ENCODE peak calls at places on chromosomes 4 and X, in five cellular contexts. B, C, T, U and E are unnamed samples.

GRCh38 chr4:139809207-139810157 is 143.9 kb downstream of the MGST2 start:
- DNase-seq in B (no peak), C (no peak), T (no peak), U (no peak), E (no peak)

GRCh38 chr4:12595986-12596385 is 888.2 kb downstream of the RAB28 start:
- DNase-seq in B (no peak), C (no peak), T (no peak), U (no peak), E (no peak)

GRCh38 chr4:10020871-10021676 is at the start of gene SLC2A9:
- DNase-seq in B (no peak), C (no peak), T (peak; percentile 32), U (no peak), E (no peak)

GRCh38 chr4:17163156-17163555 is 264.7 kb upstream of the LDB2 start:
- DNase-seq in B (no peak), C (no peak), T (no peak), U (no peak), E (no peak)

GRCh38 chr4:15332377-15332776 is 95.5 kb upstream of the C1QTNF7 start:
- DNase-seq in B (no peak), C (no peak), T (no peak), U (no peak), E (no peak)

GRCh38 chrX:106783716-106784115 is 18.8 kb upstream of the TBC1D8B start:
- DNase-seq in B (no peak), C (no peak), T (no peak), U (no peak), E (no peak)

GRCh38 chrX:40938418-40938817 is 146.8 kb upstream of the USP9X start:
- DNase-seq in B (no peak), C (no peak), T (no peak), U (no peak), E (no peak)

GRCh38 chr4:165715989-165716388 is 157.0 kb upstream of the TLL1 start:
- DNase-seq in B (no peak), C (no peak), T (no peak), U (no peak), E (no peak)

GRCh38 chr4:81743731-81744465 is 272.2 kb upstream of the RASGEF1B start:
- DNase-seq in B (no peak), C (no peak), T (no peak), U (no peak), E (no peak)

GRCh38 chr4:66059131-66059530 is 388.8 kb upstream of the EPHA5 start:
- DNase-seq in B (no peak), C (no peak), T (no peak), U (no peak), E (no peak)

GRCh38 chr4:107743532-107743931 is 23.5 kb upstream of the PAPSS1 start:
- DNase-seq in B (no peak), C (no peak), T (no peak), U (no peak), E (no peak)

GRCh38 chrX:40062525-40063193 is 35.1 kb downstream of the BCOR start:
- DNase-seq in B (no peak), C (no peak), T (no peak), U (no peak), E (no peak)

GRCh38 chrX:31038585-31039326 is 33.1 kb downstream of the FTHL17 start:
- DNase-seq in B (peak; percentile 17), C (no peak), T (peak; percentile 45), U (peak; percentile 11), E (no peak)

GRCh38 chr4:4401049-4401448 is 14.1 kb downstream of the NSG1 start:
- DNase-seq in B (no peak), C (no peak), T (no peak), U (no peak), E (no peak)

GRCh38 chr4:118373614-118374255 is 20.9 kb upstream of the PRSS12 start:
- DNase-seq in B (no peak), C (peak; percentile 81), T (no peak), U (no peak), E (peak; percentile 76)

GRCh38 chrX:16113978-16114554 is 9.3 kb upstream of the GRPR start:
- DNase-seq in B (no peak), C (no peak), T (no peak), U (no peak), E (no peak)

GRCh38 chr4:71186566-71187398 is 152.0 kb upstream of the SLC4A4 start:
- DNase-seq in B (peak; percentile 51), C (no peak), T (no peak), U (no peak), E (no peak)

GRCh38 chrX:104098151-104098808 is 14.0 kb upstream of the ZCCHC18 start:
- DNase-seq in B (peak; percentile 42), C (peak; percentile 21), T (peak; percentile 20), U (peak; percentile 68), E (no peak)

GRCh38 chr4:93710847-93711430 is 117.6 kb upstream of the ATOH1 start:
- DNase-seq in B (no peak), C (no peak), T (no peak), U (no peak), E (no peak)

GRCh38 chr4:183996868-183997267 is 91.8 kb downstream of the STOX2 start:
- DNase-seq in B (no peak), C (peak; percentile 42), T (no peak), U (no peak), E (no peak)

GRCh38 chr4:180058731-180059215 is 2184.4 kb upstream of the TENM3 start:
- DNase-seq in B (peak; percentile 61), C (no peak), T (no peak), U (no peak), E (no peak)

GRCh38 chr4:93132631-93133030 is 695.9 kb upstream of the ATOH1 start:
- DNase-seq in B (no peak), C (no peak), T (no peak), U (no peak), E (no peak)

GRCh38 chr4:30768278-30768677 is 48.1 kb downstream of the PCDH7 start:
- DNase-seq in B (no peak), C (no peak), T (no peak), U (no peak), E (no peak)

GRCh38 chr4:121096629-121097028 is 24.3 kb upstream of the NDNF start:
- DNase-seq in B (peak; percentile 9), C (peak; percentile 7), T (no peak), U (peak; percentile 26), E (peak; percentile 9)

GRCh38 chr4:648579-649292 is 23.4 kb downstream of the PDE6B start:
- DNase-seq in B (peak; percentile 33), C (no peak), T (no peak), U (no peak), E (no peak)

GRCh38 chr4:39568805-39569204 is 41.6 kb upstream of the UGDH start:
- DNase-seq in B (no peak), C (no peak), T (no peak), U (no peak), E (no peak)

GRCh38 chr4:138835833-138836521 is 179.6 kb upstream of the NOCT start:
- DNase-seq in B (no peak), C (no peak), T (no peak), U (peak; percentile 34), E (no peak)

GRCh38 chrX:139204903-139205667 is 325.5 kb upstream of the F9 start:
- DNase-seq in B (no peak), C (no peak), T (no peak), U (no peak), E (no peak)

GRCh38 chr4:153465922-153466636 is at the start of gene TMEM131L:
- DNase-seq in B (peak; percentile 75), C (no peak), T (peak; percentile 60), U (no peak), E (no peak)

GRCh38 chr4:106868381-106869035 is 167.6 kb downstream of the DKK2 start:
- DNase-seq in B (no peak), C (peak; percentile 16), T (no peak), U (peak; percentile 43), E (no peak)

GRCh38 chrX:79138658-79139241 is 5.7 kb upstream of the GPR174 start:
- DNase-seq in B (no peak), C (no peak), T (no peak), U (no peak), E (no peak)

GRCh38 chrX:102934624-102935023 is 2.4 kb upstream of the RAB40AL start:
- DNase-seq in B (peak; percentile 21), C (no peak), T (peak; percentile 10), U (no peak), E (no peak)

GRCh38 chr4:121726642-121727268 is 30.0 kb upstream of the ANXA5 start:
- DNase-seq in B (peak; percentile 44), C (no peak), T (peak; percentile 28), U (peak; percentile 66), E (no peak)

GRCh38 chrX:43939187-43939926 is 33.8 kb downstream of the NDP start:
- DNase-seq in B (no peak), C (no peak), T (no peak), U (no peak), E (no peak)

GRCh38 chr4:54550415-54551171 is 107.2 kb upstream of the KIT start:
- DNase-seq in B (no peak), C (no peak), T (no peak), U (no peak), E (no peak)

GRCh38 chr4:61201562-61202099 is 1.5 kb downstream of the ADGRL3 start:
- DNase-seq in B (no peak), C (no peak), T (no peak), U (no peak), E (no peak)

GRCh38 chr4:99404595-99405287 is 30.4 kb downstream of the ADH7 start:
- DNase-seq in B (no peak), C (no peak), T (no peak), U (peak; percentile 88), E (peak; percentile 70)

GRCh38 chr4:150106886-150107285 is 28.6 kb downstream of the DCLK2 start:
- DNase-seq in B (no peak), C (no peak), T (no peak), U (no peak), E (no peak)
- H3K4me3 ChIP-seq in B (no peak overlapping the region), C (no peak overlapping the region), T (no peak overlapping the region), U (no peak overlapping the region), E (no peak overlapping the region)

GRCh38 chr4:87119965-87120364 is 100.5 kb downstream of the KLHL8 start:
- DNase-seq in B (no peak), C (no peak), T (no peak), U (no peak), E (no peak)
- H3K4me3 ChIP-seq in B (no peak overlapping the region), C (no peak overlapping the region), T (no peak overlapping the region), U (no peak overlapping the region), E (no peak overlapping the region)

GRCh38 chr4:48704091-48704802 is 75.8 kb downstream of the FRYL start:
- DNase-seq in B (no peak), C (no peak), T (no peak), U (no peak), E (no peak)
- H3K4me3 ChIP-seq in B (no peak overlapping the region), C (no peak overlapping the region), T (no peak overlapping the region), U (no peak overlapping the region), E (no peak overlapping the region)

DNA sequence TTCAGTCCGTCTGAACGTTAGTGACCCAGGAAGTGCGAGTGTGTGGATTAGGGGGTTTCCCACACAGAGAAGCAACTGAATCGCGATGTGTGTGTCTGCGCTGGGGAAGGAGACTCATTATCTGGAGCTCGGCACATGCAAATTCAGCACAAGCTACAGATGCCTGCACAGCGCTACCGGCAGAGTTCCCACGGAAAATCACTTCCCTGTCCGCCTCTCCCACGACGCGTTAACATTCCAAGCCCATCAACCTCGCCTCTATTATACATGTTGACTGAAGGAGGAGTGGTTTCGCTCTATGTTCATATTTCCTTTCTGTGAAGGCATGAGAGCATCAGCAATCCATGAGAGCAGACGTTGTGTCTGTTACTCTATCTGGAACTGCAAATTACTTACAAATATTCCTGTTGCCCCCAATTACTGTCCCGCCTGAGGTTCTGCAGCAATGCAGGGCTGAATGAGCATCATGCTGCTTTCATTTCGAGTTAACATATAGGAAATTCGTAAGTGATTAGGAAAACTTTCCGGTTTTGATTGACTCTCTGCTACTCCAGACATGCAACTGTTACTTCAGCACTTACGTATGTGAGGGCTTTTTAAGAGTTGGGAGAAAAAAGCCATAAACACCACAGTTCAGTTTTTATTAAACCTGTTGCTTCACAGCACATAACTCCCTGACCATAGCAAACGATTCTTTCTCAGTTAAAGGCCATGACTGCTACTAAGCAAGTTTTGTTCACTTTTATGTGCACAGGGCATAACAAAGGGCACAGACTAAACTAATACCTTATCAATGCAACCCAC is 15.0 kb upstream of the MTNR1A start:
- DNase-seq in B (no peak), C (peak; percentile 21), T (no peak), U (peak; percentile 8), E (peak; percentile 18)
- H3K4me3 ChIP-seq in B (no peak overlapping the region), C (peak overlapping the region; percentile 23), T (no peak overlapping the region), U (no peak overlapping the region), E (peak overlapping the region; percentile 19)